ENCODE peak calls at places on chromosomes 6 and 20, in ten cellular contexts. One of them, this sample, is unnamed.

GRCh38 chr6:113318553-113318952 is 538.6 kb upstream of the MARCKS start:
- DNase-seq in NCI-H146: peak; percentile 44
- DNase-seq in endodermal cell: no peak
- DNase-seq in fibroblast of pulmonary artery: peak; percentile 11
- DNase-seq in mesendoderm: no peak
- DNase-seq in endothelial cell: no peak
- DNase-seq in activated CD4-positive, CD25-positive, alpha-beta regulatory T cell: no peak
- DNase-seq in activated T-helper 9 cell treated with anti-CD3 and anti-CD28 coated beads, Interleukin-2, amount 50 U/mL, for 16 hours: no peak
- DNase-seq in Panc1: no peak
- DNase-seq in transverse colon: no peak
- DNase-seq in this sample: no peak

GRCh38 chr20:50358166-50358565 is 152.0 kb upstream of the PTPN1 start:
- DNase-seq in NCI-H146: no peak
- DNase-seq in transverse colon: no peak
- DNase-seq in Panc1: no peak
- DNase-seq in fibroblast of pulmonary artery: no peak
- DNase-seq in mesendoderm: no peak
- DNase-seq in endothelial cell: no peak
- DNase-seq in activated T-helper 9 cell treated with anti-CD3 and anti-CD28 coated beads, Interleukin-2, amount 50 U/mL, for 16 hours: no peak
- DNase-seq in endodermal cell: no peak
- DNase-seq in activated CD4-positive, CD25-positive, alpha-beta regulatory T cell: no peak
- DNase-seq in this sample: no peak

GRCh38 chr6:110990835-110991576 is 9.2 kb downstream of the RPF2 start:
- DNase-seq in transverse colon: no peak
- DNase-seq in activated CD4-positive, CD25-positive, alpha-beta regulatory T cell: no peak
- DNase-seq in endothelial cell: no peak
- DNase-seq in NCI-H146: no peak
- DNase-seq in endodermal cell: no peak
- DNase-seq in activated T-helper 9 cell treated with anti-CD3 and anti-CD28 coated beads, Interleukin-2, amount 50 U/mL, for 16 hours: no peak
- DNase-seq in mesendoderm: no peak
- DNase-seq in Panc1: no peak
- DNase-seq in fibroblast of pulmonary artery: no peak
- DNase-seq in this sample: no peak

GRCh38 chr20:23361108-23361650 is 803 bp upstream of the GZF1 start:
- DNase-seq in fibroblast of pulmonary artery: peak; percentile 46
- DNase-seq in Panc1: no peak
- DNase-seq in activated T-helper 9 cell treated with anti-CD3 and anti-CD28 coated beads, Interleukin-2, amount 50 U/mL, for 16 hours: no peak
- DNase-seq in activated CD4-positive, CD25-positive, alpha-beta regulatory T cell: no peak
- DNase-seq in transverse colon: no peak
- DNase-seq in mesendoderm: peak; percentile 56
- DNase-seq in endothelial cell: no peak
- DNase-seq in NCI-H146: peak; percentile 57
- DNase-seq in endodermal cell: no peak
- DNase-seq in this sample: peak; percentile 62

GRCh38 chr20:1121439-1121838 is 3.0 kb downstream of the PSMF1 start:
- DNase-seq in endodermal cell: no peak
- DNase-seq in Panc1: no peak
- DNase-seq in transverse colon: no peak
- DNase-seq in endothelial cell: no peak
- DNase-seq in fibroblast of pulmonary artery: no peak
- DNase-seq in mesendoderm: no peak
- DNase-seq in NCI-H146: no peak
- DNase-seq in activated CD4-positive, CD25-positive, alpha-beta regulatory T cell: no peak
- DNase-seq in activated T-helper 9 cell treated with anti-CD3 and anti-CD28 coated beads, Interleukin-2, amount 50 U/mL, for 16 hours: no peak
- DNase-seq in this sample: no peak

GRCh38 chr6:170441316-170441715 is 111.8 kb downstream of the PSMB1 start:
- DNase-seq in transverse colon: no peak
- DNase-seq in endodermal cell: no peak
- DNase-seq in activated T-helper 9 cell treated with anti-CD3 and anti-CD28 coated beads, Interleukin-2, amount 50 U/mL, for 16 hours: no peak
- DNase-seq in Panc1: no peak
- DNase-seq in NCI-H146: no peak
- DNase-seq in endothelial cell: no peak
- DNase-seq in activated CD4-positive, CD25-positive, alpha-beta regulatory T cell: no peak
- DNase-seq in mesendoderm: no peak
- DNase-seq in fibroblast of pulmonary artery: no peak
- DNase-seq in this sample: no peak

GRCh38 chr20:46128310-46129151 is 10.4 kb downstream of the CD40 start:
- DNase-seq in activated T-helper 9 cell treated with anti-CD3 and anti-CD28 coated beads, Interleukin-2, amount 50 U/mL, for 16 hours: no peak
- DNase-seq in endothelial cell: peak; percentile 63
- DNase-seq in activated CD4-positive, CD25-positive, alpha-beta regulatory T cell: no peak
- DNase-seq in transverse colon: no peak
- DNase-seq in mesendoderm: peak; percentile 43
- DNase-seq in endodermal cell: peak; percentile 86
- DNase-seq in fibroblast of pulmonary artery: peak; percentile 19
- DNase-seq in Panc1: no peak
- DNase-seq in NCI-H146: peak; percentile 48
- DNase-seq in this sample: peak; percentile 33

GRCh38 chr20:35673884-35674283 is 9.2 kb upstream of the CPNE1 start:
- DNase-seq in activated T-helper 9 cell treated with anti-CD3 and anti-CD28 coated beads, Interleukin-2, amount 50 U/mL, for 16 hours: no peak
- DNase-seq in endodermal cell: no peak
- DNase-seq in transverse colon: no peak
- DNase-seq in NCI-H146: no peak
- DNase-seq in mesendoderm: no peak
- DNase-seq in Panc1: no peak
- DNase-seq in activated CD4-positive, CD25-positive, alpha-beta regulatory T cell: no peak
- DNase-seq in fibroblast of pulmonary artery: no peak
- DNase-seq in endothelial cell: no peak
- DNase-seq in this sample: no peak

GRCh38 chr20:47665221-47665991 is 119.9 kb downstream of the SULF2 start:
- DNase-seq in Panc1: no peak
- DNase-seq in fibroblast of pulmonary artery: no peak
- DNase-seq in endodermal cell: no peak
- DNase-seq in NCI-H146: no peak
- DNase-seq in activated T-helper 9 cell treated with anti-CD3 and anti-CD28 coated beads, Interleukin-2, amount 50 U/mL, for 16 hours: no peak
- DNase-seq in endothelial cell: no peak
- DNase-seq in mesendoderm: no peak
- DNase-seq in transverse colon: no peak
- DNase-seq in activated CD4-positive, CD25-positive, alpha-beta regulatory T cell: no peak
- DNase-seq in this sample: no peak

GRCh38 chr6:165052561-165053500 is 256.6 kb downstream of the C6orf118 start:
- DNase-seq in activated CD4-positive, CD25-positive, alpha-beta regulatory T cell: no peak
- DNase-seq in transverse colon: no peak
- DNase-seq in endothelial cell: no peak
- DNase-seq in fibroblast of pulmonary artery: no peak
- DNase-seq in activated T-helper 9 cell treated with anti-CD3 and anti-CD28 coated beads, Interleukin-2, amount 50 U/mL, for 16 hours: no peak
- DNase-seq in mesendoderm: no peak
- DNase-seq in NCI-H146: no peak
- DNase-seq in Panc1: no peak
- DNase-seq in endodermal cell: no peak
- DNase-seq in this sample: no peak

GRCh38 chr6:131062245-131063027 is 609 bp downstream of the EPB41L2 start:
- DNase-seq in Panc1: no peak
- DNase-seq in activated T-helper 9 cell treated with anti-CD3 and anti-CD28 coated beads, Interleukin-2, amount 50 U/mL, for 16 hours: peak; percentile 6
- DNase-seq in endodermal cell: peak; percentile 74
- DNase-seq in activated CD4-positive, CD25-positive, alpha-beta regulatory T cell: no peak
- DNase-seq in endothelial cell: peak; percentile 33
- DNase-seq in NCI-H146: peak; percentile 46
- DNase-seq in transverse colon: peak; percentile 34
- DNase-seq in fibroblast of pulmonary artery: no peak
- DNase-seq in mesendoderm: peak; percentile 62
- DNase-seq in this sample: peak; percentile 31

GRCh38 chr20:10954137-10954840 is 280.5 kb upstream of the JAG1 start:
- DNase-seq in Panc1: no peak
- DNase-seq in endodermal cell: peak; percentile 51
- DNase-seq in activated CD4-positive, CD25-positive, alpha-beta regulatory T cell: no peak
- DNase-seq in activated T-helper 9 cell treated with anti-CD3 and anti-CD28 coated beads, Interleukin-2, amount 50 U/mL, for 16 hours: no peak
- DNase-seq in NCI-H146: no peak
- DNase-seq in transverse colon: no peak
- DNase-seq in fibroblast of pulmonary artery: no peak
- DNase-seq in endothelial cell: no peak
- DNase-seq in mesendoderm: peak; percentile 33
- DNase-seq in this sample: peak; percentile 82

GRCh38 chr20:58471161-58471834 is 43.9 kb downstream of the APCDD1L start:
- DNase-seq in activated CD4-positive, CD25-positive, alpha-beta regulatory T cell: no peak
- DNase-seq in endothelial cell: no peak
- DNase-seq in fibroblast of pulmonary artery: peak; percentile 17
- DNase-seq in NCI-H146: no peak
- DNase-seq in Panc1: no peak
- DNase-seq in transverse colon: peak; percentile 48
- DNase-seq in activated T-helper 9 cell treated with anti-CD3 and anti-CD28 coated beads, Interleukin-2, amount 50 U/mL, for 16 hours: no peak
- DNase-seq in mesendoderm: no peak
- DNase-seq in endodermal cell: peak; percentile 38
- DNase-seq in this sample: no peak

GRCh38 chr6:167146173-167146572 is 11.6 kb downstream of the GPR31 start:
- DNase-seq in activated CD4-positive, CD25-positive, alpha-beta regulatory T cell: no peak
- DNase-seq in Panc1: no peak
- DNase-seq in mesendoderm: no peak
- DNase-seq in endothelial cell: no peak
- DNase-seq in NCI-H146: no peak
- DNase-seq in fibroblast of pulmonary artery: no peak
- DNase-seq in endodermal cell: no peak
- DNase-seq in transverse colon: no peak
- DNase-seq in activated T-helper 9 cell treated with anti-CD3 and anti-CD28 coated beads, Interleukin-2, amount 50 U/mL, for 16 hours: no peak
- DNase-seq in this sample: no peak

GRCh38 chr20:14991023-14991422 is 653.6 kb upstream of the FLRT3 start:
- DNase-seq in Panc1: no peak
- DNase-seq in NCI-H146: no peak
- DNase-seq in mesendoderm: no peak
- DNase-seq in endodermal cell: no peak
- DNase-seq in transverse colon: no peak
- DNase-seq in activated CD4-positive, CD25-positive, alpha-beta regulatory T cell: no peak
- DNase-seq in activated T-helper 9 cell treated with anti-CD3 and anti-CD28 coated beads, Interleukin-2, amount 50 U/mL, for 16 hours: no peak
- DNase-seq in endothelial cell: no peak
- DNase-seq in fibroblast of pulmonary artery: peak; percentile 61
- DNase-seq in this sample: no peak

GRCh38 chr20:8389381-8390368 is 257.6 kb downstream of the PLCB1 start:
- DNase-seq in endodermal cell: no peak
- DNase-seq in mesendoderm: peak; percentile 25
- DNase-seq in Panc1: peak; percentile 1
- DNase-seq in endothelial cell: no peak
- DNase-seq in transverse colon: no peak
- DNase-seq in fibroblast of pulmonary artery: peak; percentile 81
- DNase-seq in activated T-helper 9 cell treated with anti-CD3 and anti-CD28 coated beads, Interleukin-2, amount 50 U/mL, for 16 hours: no peak
- DNase-seq in NCI-H146: peak; percentile 59
- DNase-seq in activated CD4-positive, CD25-positive, alpha-beta regulatory T cell: no peak
- DNase-seq in this sample: no peak

GRCh38 chr6:137870744-137871247 is 3.7 kb downstream of the TNFAIP3 start:
- DNase-seq in NCI-H146: no peak
- DNase-seq in fibroblast of pulmonary artery: peak; percentile 66
- DNase-seq in endothelial cell: no peak
- DNase-seq in activated T-helper 9 cell treated with anti-CD3 and anti-CD28 coated beads, Interleukin-2, amount 50 U/mL, for 16 hours: no peak
- DNase-seq in endodermal cell: no peak
- DNase-seq in mesendoderm: no peak
- DNase-seq in activated CD4-positive, CD25-positive, alpha-beta regulatory T cell: no peak
- DNase-seq in transverse colon: no peak
- DNase-seq in Panc1: no peak
- DNase-seq in this sample: no peak